ENCODE peak calls at places on chromosomes 2 and 18, in six cellular contexts. F, C, U, L, Z and O are unnamed samples.

GRCh38 chr18:46166261-46166970 is 62.2 kb downstream of the HAUS1 start:
- DNase-seq in F (no peak), C (no peak), U (no peak), Z (no peak), L (no peak), O (no peak)

GRCh38 chr2:41737888-41738287 is 309.9 kb upstream of the PKDCC start:
- DNase-seq in F (peak; percentile 25), U (no peak), C (no peak), L (no peak), Z (no peak), O (no peak)

GRCh38 chr2:79887747-79888374 is 375.0 kb downstream of the CTNNA2 start:
- DNase-seq in Z (peak; percentile 71), L (peak; percentile 65), C (no peak), F (peak; percentile 71), U (peak; percentile 54), O (peak; percentile 44)

GRCh38 chr2:149857344-149857743 is 269.8 kb upstream of the MMADHC start:
- DNase-seq in F (peak; percentile 10), Z (peak; percentile 22), C (no peak), L (no peak), U (no peak), O (no peak)

GRCh38 chr2:148965596-148966431 is 72.7 kb upstream of the LYPD6B start:
- DNase-seq in C (no peak), Z (no peak), U (no peak), L (no peak), F (no peak), O (no peak)

GRCh38 chr2:43343573-43344304 is 117.3 kb upstream of the ZFP36L2 start:
- DNase-seq in U (no peak), C (peak; percentile 31), Z (no peak), F (peak; percentile 93), L (peak; percentile 95), O (no peak)

GRCh38 chr2:38106420-38107182 is 30.6 kb upstream of the CYP1B1 start:
- DNase-seq in F (peak; percentile 73), U (no peak), C (no peak), L (peak; percentile 39), Z (peak; percentile 36), O (no peak)

GRCh38 chr18:80246656-80247402 is 485 bp downstream of the PARD6G start:
- DNase-seq in F (peak; percentile 11), Z (no peak), L (no peak), C (peak; percentile 28), U (peak; percentile 79), O (no peak)

GRCh38 chr2:238581126-238581525 is 154.4 kb downstream of the ASB1 start:
- DNase-seq in C (no peak), Z (no peak), F (no peak), L (no peak), U (no peak), O (no peak)

GRCh38 chr18:8503287-8503686 is 106.0 kb upstream of the RAB12 start:
- DNase-seq in Z (no peak), C (no peak), F (no peak), L (no peak), U (no peak), O (no peak)

GRCh38 chr2:29226808-29227207 is 111.6 kb downstream of the CLIP4 start:
- DNase-seq in Z (no peak), U (no peak), F (no peak), L (no peak), C (no peak), O (no peak)

GRCh38 chr2:195734395-195734794 is 77.4 kb downstream of the SLC39A10 start:
- DNase-seq in C (no peak), L (no peak), Z (no peak), U (no peak), F (no peak), O (no peak)

GRCh38 chr2:159773426-159773825 is 24.6 kb downstream of the CD302 start:
- DNase-seq in L (no peak), F (peak; percentile 57), U (no peak), Z (peak; percentile 27), C (no peak), O (no peak)

GRCh38 chr2:39445934-39446333 is 8.8 kb upstream of the MAP4K3 start:
- DNase-seq in Z (no peak), L (no peak), F (no peak), C (no peak), U (no peak), O (no peak)

GRCh38 chr18:67583621-67584020 is 67.1 kb upstream of the DSEL start:
- DNase-seq in L (no peak), C (no peak), U (no peak), F (no peak), Z (no peak), O (no peak)

GRCh38 chr18:9617006-9617542 is 2.7 kb upstream of the PPP4R1 start:
- DNase-seq in L (no peak), U (no peak), Z (no peak), C (no peak), F (peak; percentile 38), O (no peak)

GRCh38 chr2:38702413-38702812 is 36.5 kb downstream of the GALM start:
- DNase-seq in Z (peak; percentile 16), F (peak; percentile 77), U (no peak), C (no peak), L (peak; percentile 68), O (no peak)

GRCh38 chr2:131673400-131674173 is 145.9 kb downstream of the CCDC74A start:
- DNase-seq in U (peak; percentile 78), C (peak; percentile 81), L (no peak), F (peak; percentile 69), Z (peak; percentile 78), O (no peak)

GRCh38 chr2:131674174-131674507 is 146.5 kb downstream of the CCDC74A start:
- DNase-seq in U (no peak), C (no peak), Z (no peak), L (no peak), F (no peak), O (no peak)
- TF ChIP-seq CTCF in U (no peak), C (no peak), Z (peak; percentile 2), L (no peak), F (no peak), O (no peak)

GRCh38 chr2:113252047-113252582 is 26.6 kb downstream of the PAX8 start:
- DNase-seq in U (no peak), C (no peak), L (no peak), F (no peak), Z (no peak), O (no peak)
- H3K4me3 ChIP-seq in U (no peak overlapping the region), C (no peak overlapping the region), L (no peak overlapping the region), F (no peak overlapping the region), Z (no peak overlapping the region), O (no peak overlapping the region)

GRCh38 chr2:73235315-73236028 is 1.4 kb downstream of the CCT7 start:
- DNase-seq in L (no peak), Z (no peak), F (no peak), C (no peak), U (no peak), O (no peak)
- TF ChIP-seq CTCF in L (no peak), Z (no peak), F (no peak), C (no peak), U (no peak), O (no peak)

DNA sequence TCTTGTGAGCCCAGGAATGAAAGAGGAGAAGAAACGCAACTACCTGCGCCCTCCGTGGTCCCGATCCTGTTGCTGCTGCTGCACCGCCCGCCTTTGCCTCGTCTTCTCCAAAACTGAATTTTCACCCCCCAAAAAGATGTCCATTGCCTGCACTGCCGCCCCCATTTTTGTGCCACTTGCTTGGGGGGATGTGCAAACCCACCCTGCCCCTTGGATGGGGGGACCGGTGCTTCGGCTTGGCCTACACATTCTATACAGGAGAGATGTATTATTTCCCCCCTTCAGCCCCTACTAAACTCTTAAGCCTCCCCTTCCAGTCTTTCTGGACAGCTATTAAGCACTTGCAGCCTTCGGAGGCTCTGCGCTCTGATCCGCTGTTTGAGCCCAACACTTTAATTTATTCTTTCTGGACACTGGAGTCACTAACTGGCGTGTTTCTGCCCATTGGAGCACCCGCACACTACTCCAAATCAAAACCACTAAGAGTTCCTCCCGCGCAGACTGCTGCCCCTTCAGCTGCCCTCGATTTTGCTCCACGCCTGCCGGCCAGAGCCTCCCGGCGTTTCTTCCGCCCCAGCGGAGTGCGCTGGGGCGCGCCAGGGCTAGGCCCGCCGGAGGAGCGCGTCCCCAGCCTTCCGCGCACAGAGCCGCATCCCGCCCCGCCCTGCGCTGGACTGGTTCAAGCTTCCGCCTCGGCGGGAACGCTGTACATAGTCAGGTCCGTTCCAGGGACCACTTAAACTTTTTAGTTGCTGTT is 5.9 kb downstream of the OTX1 start:
- DNase-seq in U (peak; percentile 75), C (no peak), F (no peak), L (no peak), Z (no peak), O (no peak)
- H3K4me3 ChIP-seq in U (no peak overlapping the region), C (no peak overlapping the region), F (no peak overlapping the region), L (no peak overlapping the region), Z (no peak overlapping the region), O (no peak overlapping the region)

DNA sequence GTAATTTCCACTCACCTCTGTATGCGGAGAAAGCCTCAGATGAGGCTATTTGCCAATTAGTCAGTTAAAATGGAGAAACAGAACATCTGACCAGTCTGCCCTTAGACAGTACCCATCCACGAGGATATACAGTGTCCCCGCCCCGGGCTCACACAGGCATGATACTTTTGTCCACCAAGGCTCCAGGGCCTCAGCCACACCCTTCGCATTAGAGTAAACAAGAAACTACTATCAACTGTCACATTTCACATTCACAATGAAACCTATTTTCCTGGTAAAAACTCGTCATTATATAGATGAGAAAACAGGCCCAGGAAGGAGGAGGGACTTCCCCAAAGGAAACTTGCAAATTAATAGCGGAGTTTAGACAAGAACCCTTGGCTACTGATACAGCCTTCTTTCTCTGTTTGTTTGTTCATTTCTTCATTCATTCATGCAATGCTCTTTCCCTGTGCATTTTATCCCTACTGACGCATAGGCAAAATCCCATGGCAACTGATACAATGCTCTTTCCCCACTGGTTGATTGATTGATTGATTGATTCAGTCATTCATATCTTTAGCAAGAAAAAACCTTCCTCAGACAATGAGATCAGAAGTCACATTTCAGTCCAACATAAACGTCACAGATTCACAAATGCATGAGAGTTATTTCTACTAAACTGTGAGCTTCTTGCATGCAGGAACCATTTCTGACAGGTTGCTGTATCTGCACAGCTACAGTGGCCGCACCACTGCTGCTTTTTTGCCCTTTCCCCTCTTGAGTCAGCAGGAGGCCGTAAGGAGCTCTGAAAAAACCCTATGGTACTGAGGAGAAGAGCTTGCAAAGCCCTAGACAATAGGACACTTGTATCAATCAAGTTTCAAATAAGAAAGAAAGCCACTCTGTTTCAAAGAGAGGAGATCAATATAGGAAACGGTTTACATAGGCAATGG is 777.1 kb downstream of the RNF144A start:
- DNase-seq in U (no peak), Z (no peak), C (no peak), F (no peak), L (no peak), O (no peak)
- TF ChIP-seq CTCF in U (no peak), Z (no peak), C (no peak), F (no peak), L (no peak), O (no peak)

GRCh38 chr2:128304330-128304714 is 14.3 kb downstream of the HS6ST1 start:
- DNase-seq in L (no peak), Z (no peak), U (no peak), F (no peak), C (no peak), O (no peak)

GRCh38 chr2:128306931-128307460 is 11.7 kb downstream of the HS6ST1 start:
- DNase-seq in L (no peak), C (no peak), U (no peak), F (no peak), Z (no peak), O (no peak)

GRCh38 chr2:128306081-128306930 is 12.4 kb downstream of the HS6ST1 start:
- DNase-seq in C (peak; percentile 40), L (peak; percentile 98), Z (peak; percentile 86), U (no peak), F (peak; percentile 92), O (peak; percentile 27)

GRCh38 chr2:128304715-128305554 is 13.7 kb downstream of the HS6ST1 start:
- DNase-seq in Z (peak; percentile 81), L (peak; percentile 93), C (peak; percentile 53), F (peak; percentile 97), U (no peak), O (peak; percentile 90)

GRCh38 chr2:128305555-128306080 is 13.1 kb downstream of the HS6ST1 start:
- DNase-seq in C (peak; percentile 11), L (no peak), F (no peak), U (no peak), Z (no peak), O (no peak)
- H3K4me3 ChIP-seq in C (no peak overlapping the region), L (no peak overlapping the region), F (no peak overlapping the region), U (no peak overlapping the region), Z (no peak overlapping the region), O (no peak overlapping the region)